ENCODE peak calls at places on chromosome 1, in seven cellular contexts. J is NCI-H510A treated with DMSO at 0.1 percent for 48 hours, X is nucleus accumbens, C is stromal cell of bone marrow, N is T-helper 1 cell, H is HTR-8/SVneo, U is cardiac muscle cell. G is an unnamed sample.

GRCh38 chr1:152495066-152495675 is 15.4 kb upstream of the LCE5A start:
- DNase-seq in U (no peak), J (no peak), H (no peak), C (no peak), N (no peak), X (no peak), G (no peak)

GRCh38 chr1:236206548-236206947 is 64.2 kb downstream of the GPR137B start:
- DNase-seq in X (no peak), U (peak), J (peak), H (no peak), C (no peak), N (no peak), G (no peak)

GRCh38 chr1:165623624-165624023 is 7.4 kb upstream of the MGST3 start:
- DNase-seq in X (no peak), J (no peak), C (no peak), H (no peak), N (no peak), U (no peak), G (no peak)

GRCh38 chr1:108880850-108881249 is 4.1 kb downstream of the GPSM2 start:
- DNase-seq in H (no peak), X (no peak), C (no peak), U (peak), N (no peak), J (no peak), G (no peak)

GRCh38 chr1:70487910-70488665 is 77.0 kb downstream of the CTH start:
- DNase-seq in J (no peak), C (no peak), X (no peak), U (peak), H (peak), N (no peak), G (no peak)

GRCh38 chr1:72326494-72326893 is 44.2 kb upstream of the NEGR1 start:
- DNase-seq in U (no peak), H (no peak), J (no peak), N (no peak), X (no peak), C (no peak), G (no peak)

GRCh38 chr1:111062624-111063023 is 77.3 kb downstream of the DRAM2 start:
- DNase-seq in H (no peak), J (no peak), C (no peak), X (no peak), U (no peak), N (no peak), G (no peak)

GRCh38 chr1:119008483-119009299 is 20.5 kb upstream of the TBX15 start:
- DNase-seq in J (peak), U (peak), N (no peak), H (peak), C (no peak), X (no peak), G (no peak)

GRCh38 chr1:205920159-205920558 is 23.1 kb downstream of the SLC26A9 start:
- DNase-seq in X (no peak), N (no peak), U (peak), H (no peak), C (peak), J (peak), G (no peak)

GRCh38 chr1:192579319-192579738 is 3.8 kb downstream of the RGS1 start:
- DNase-seq in J (no peak), N (no peak), C (no peak), X (no peak), U (no peak), H (no peak), G (no peak)

GRCh38 chr1:77282187-77282865 is 507 bp downstream of the AK5 start:
- DNase-seq in U (peak), C (no peak), X (no peak), J (peak), N (peak), H (peak), G (no peak)

GRCh38 chr1:203214889-203215288 is 14.6 kb downstream of the CHIT1 start:
- DNase-seq in J (no peak), C (no peak), X (no peak), U (no peak), N (no peak), H (no peak), G (no peak)

GRCh38 chr1:95232646-95233320 is 1.2 kb upstream of the RWDD3 start:
- DNase-seq in U (no peak), H (no peak), X (no peak), J (no peak), N (no peak), C (no peak), G (no peak)

GRCh38 chr1:5566924-5567323 is 425.3 kb downstream of the NPHP4 start:
- DNase-seq in X (no peak), N (no peak), C (no peak), H (no peak), J (no peak), U (no peak), G (no peak)

GRCh38 chr1:201026746-201027145 is 3.2 kb upstream of the KIF21B start:
- DNase-seq in J (no peak), X (no peak), N (no peak), U (no peak), C (no peak), H (no peak), G (no peak)

GRCh38 chr1:150017206-150017750 is 6.8 kb upstream of the OTUD7B start:
- DNase-seq in H (no peak), U (no peak), N (no peak), J (no peak), X (no peak), C (no peak), G (no peak)

GRCh38 chr1:101003012-101003650 is 22.5 kb downstream of the DPH5 start:
- DNase-seq in H (no peak), N (no peak), J (no peak), X (no peak), U (no peak), C (no peak), G (no peak)

GRCh38 chr1:40739455-40740008 is 44.1 kb upstream of the KCNQ4 start:
- DNase-seq in U (no peak), X (no peak), C (no peak), N (no peak), H (no peak), J (no peak), G (no peak)

GRCh38 chr1:28374297-28374696 is 4.8 kb downstream of the PHACTR4 start:
- DNase-seq in H (no peak), X (no peak), N (no peak), J (no peak), U (no peak), C (no peak), G (no peak)